ENCODE peak calls at places on chromosomes 2 and 18, in five cellular contexts. M is lower lobe of right lung, W is esophagus squamous epithelium, L is epithelial cell of esophagus, F is neural crest cell. I is an unnamed sample.

GRCh38 chr2:225889452-225889851 is 489.9 kb downstream of the NYAP2 start:
- DNase-seq in M (no peak), W (no peak), L (peak), F (peak), I (no peak)

GRCh38 chr18:45688834-45689233 is 35.1 kb upstream of the SLC14A1 start:
- DNase-seq in M (no peak), W (no peak), L (no peak), F (no peak), I (no peak)

GRCh38 chr2:106886916-106887758 is 1.2 kb upstream of the ST6GAL2 start:
- DNase-seq in M (peak), W (no peak), L (peak), F (peak), I (peak)

GRCh38 chr2:239114119-239114581 is 266.3 kb downstream of the TWIST2 start:
- DNase-seq in M (no peak), W (no peak), L (peak), F (no peak), I (no peak)

GRCh38 chr2:156586621-156587020 is 150.4 kb downstream of the GPD2 start:
- DNase-seq in M (no peak), W (no peak), L (no peak), F (no peak), I (no peak)

GRCh38 chr2:164114937-164115336 is 379.1 kb upstream of the FIGN start:
- DNase-seq in M (no peak), W (no peak), L (peak), F (no peak), I (no peak)

GRCh38 chr2:223076573-223076972 is 24.6 kb downstream of the KCNE4 start:
- DNase-seq in M (no peak), W (no peak), L (peak), F (no peak), I (no peak)

GRCh38 chr18:32714571-32715148 is 58.2 kb downstream of the KLHL14 start:
- DNase-seq in M (no peak), W (no peak), L (peak), F (peak), I (no peak)

GRCh38 chr18:35780937-35781336 is 191.5 kb upstream of the RMP24 start:
- DNase-seq in M (no peak), W (no peak), L (no peak), F (no peak), I (no peak)

GRCh38 chr2:68767996-68768395 is 33.4 kb downstream of the ARHGAP25 start:
- DNase-seq in M (no peak), W (no peak), L (no peak), F (no peak), I (no peak)

GRCh38 chr18:44048846-44049245 is 631.8 kb upstream of the SETBP1 start:
- DNase-seq in M (no peak), W (no peak), L (no peak), F (no peak), I (no peak)

GRCh38 chr2:144402282-144402681 is 117.6 kb downstream of the ZEB2 start:
- DNase-seq in M (peak), W (no peak), L (no peak), F (no peak), I (no peak)

GRCh38 chr18:63339920-63340484 is 20.4 kb upstream of the BCL2 start:
- DNase-seq in M (no peak), W (no peak), L (peak), F (peak), I (no peak)

GRCh38 chr2:64914247-64914646 is 75.0 kb upstream of the SLC1A4 start:
- DNase-seq in M (no peak), W (no peak), L (no peak), F (no peak), I (no peak)

GRCh38 chr2:64915510-64915900 is 73.7 kb upstream of the SLC1A4 start:
- DNase-seq in M (no peak), W (no peak), L (no peak), F (no peak), I (no peak)

GRCh38 chr2:64910972-64911433 is 78.2 kb upstream of the SLC1A4 start:
- DNase-seq in M (no peak), W (no peak), L (no peak), F (no peak), I (no peak)

GRCh38 chr2:64914735-64915509 is 74.3 kb upstream of the SLC1A4 start:
- DNase-seq in M (no peak), W (no peak), L (no peak), F (no peak), I (no peak)

DNA sequence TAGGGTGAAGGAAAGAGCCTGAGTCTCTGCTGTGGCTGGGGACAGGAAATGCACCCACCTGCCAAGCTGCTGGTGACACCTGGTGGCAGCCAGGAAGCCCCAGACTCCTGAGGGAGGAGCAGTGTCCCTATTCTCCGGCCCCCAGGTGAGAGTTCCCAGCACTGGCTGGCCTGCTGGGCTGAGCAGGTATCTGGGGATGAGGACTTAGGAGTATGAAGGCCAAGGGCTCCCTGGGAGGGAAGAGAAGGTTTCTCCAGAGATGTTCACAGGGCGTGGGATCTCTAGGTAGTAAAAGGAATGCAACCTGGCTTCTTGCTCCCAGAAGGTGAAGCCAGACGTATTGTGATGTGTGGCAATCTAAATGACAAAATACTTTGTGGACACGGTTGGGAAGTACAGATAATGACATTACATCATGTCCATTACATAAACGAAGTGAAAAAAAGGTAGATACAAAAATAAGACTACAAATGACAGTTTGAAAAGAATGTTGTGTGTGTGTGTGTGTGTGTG is 75.8 kb upstream of the SLC1A4 start:
- DNase-seq in M (no peak), W (no peak), L (peak), F (no peak), I (no peak)
- TF ChIP-seq CTCF in M (no peak), W (peak), L (peak), F (peak), I (no peak)

GRCh38 chr2:60861736-60862135 is 19.6 kb upstream of the REL start:
- DNase-seq in M (no peak), W (no peak), L (peak), F (no peak), I (no peak)
- TF ChIP-seq CTCF in M (no peak), W (no peak), L (no peak), F (no peak), I (no peak)

DNA sequence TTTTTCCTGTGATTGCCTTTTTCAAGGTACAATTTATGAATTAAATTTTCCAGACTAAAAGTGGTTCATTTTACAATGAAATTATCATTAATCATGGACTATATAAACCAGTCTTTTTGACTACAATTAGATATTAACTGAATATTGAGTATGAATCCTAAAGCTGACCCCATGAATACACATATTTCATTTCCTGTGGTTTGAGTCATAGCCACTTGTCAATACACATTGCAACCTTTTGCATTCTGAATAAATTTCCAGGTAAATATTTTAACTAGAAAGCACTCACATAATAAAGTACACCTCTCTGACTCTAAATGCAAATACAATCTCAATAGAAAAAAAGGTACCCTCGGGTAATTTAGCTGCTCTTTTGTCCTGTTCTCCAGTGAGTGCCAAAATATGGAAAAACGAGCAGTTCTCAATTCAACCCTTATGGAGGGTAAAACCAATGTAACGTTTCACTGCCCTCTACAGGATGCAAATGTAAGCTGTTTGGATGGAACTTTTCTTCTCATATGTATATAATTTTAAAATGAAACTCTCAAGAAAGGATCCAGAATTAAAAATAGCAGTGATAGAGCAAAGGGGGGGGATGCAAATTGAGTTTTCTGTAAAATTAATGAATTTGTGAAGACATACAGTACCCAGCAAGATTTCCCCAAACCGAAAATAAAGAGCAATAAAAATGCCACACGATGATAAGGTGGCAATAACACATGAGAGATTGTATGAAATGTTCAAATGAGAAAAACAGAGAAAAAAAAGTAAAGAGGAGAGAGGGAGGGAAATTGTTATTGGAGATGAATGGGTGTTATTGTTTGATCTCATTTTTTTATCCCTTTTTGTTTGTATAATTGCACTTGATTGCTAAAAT is 1795.7 kb upstream of the PIK3C3 start:
- DNase-seq in M (no peak), W (no peak), L (peak), F (no peak), I (no peak)
- TF ChIP-seq CTCF in M (peak), W (peak), L (peak), F (peak), I (peak)

DNA sequence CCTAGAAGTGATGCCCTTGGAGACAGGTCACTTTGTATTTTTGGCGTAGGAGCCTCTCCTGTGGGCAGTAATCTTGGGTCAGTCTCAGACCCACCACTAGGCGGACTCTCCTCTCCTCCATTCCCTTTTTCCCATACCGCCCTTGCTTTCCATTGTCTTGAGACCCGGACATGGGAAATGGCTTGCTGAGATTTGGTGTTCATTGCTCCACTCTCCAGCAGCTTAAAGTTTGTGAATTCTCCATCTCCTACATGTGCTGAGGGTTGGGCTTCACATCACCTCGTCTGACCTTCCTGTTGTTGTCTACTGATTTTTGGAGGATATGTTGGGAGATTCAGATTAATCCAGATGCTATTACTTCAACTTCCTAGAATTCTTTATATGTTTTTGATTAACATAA is 159.2 kb upstream of the RAB12 start:
- DNase-seq in M (no peak), W (no peak), L (no peak), F (no peak), I (no peak)
- TF ChIP-seq CTCF in M (peak), W (peak), L (peak), F (peak), I (peak)

GRCh38 chr2:209416913-209417312 is 6.9 kb upstream of the MAP2 start:
- DNase-seq in M (no peak), W (no peak), L (no peak), F (no peak), I (no peak)

GRCh38 chr2:209411718-209412117 is 12.1 kb upstream of the MAP2 start:
- DNase-seq in M (no peak), W (no peak), L (peak), F (no peak), I (no peak)

GRCh38 chr2:209413615-209414014 is 10.2 kb upstream of the MAP2 start:
- DNase-seq in M (no peak), W (no peak), L (no peak), F (no peak), I (no peak)

GRCh38 chr2:209411296-209411695 is 12.6 kb upstream of the MAP2 start:
- DNase-seq in M (no peak), W (no peak), L (peak), F (no peak), I (no peak)
- TF ChIP-seq CTCF in M (no peak), W (no peak), L (no peak), F (no peak), I (no peak)

GRCh38 chr2:16774980-16775963 is 109.6 kb upstream of the CYRIA start:
- DNase-seq in M (no peak), W (no peak), L (peak), F (no peak), I (no peak)
- TF ChIP-seq CTCF in M (no peak), W (no peak), L (peak), F (peak), I (no peak)

GRCh38 chr2:50772607-50773006 is 259.3 kb downstream of the NRXN1 start:
- DNase-seq in M (no peak), W (no peak), L (no peak), F (no peak), I (no peak)
- TF ChIP-seq CTCF in M (no peak), W (no peak), L (no peak), F (no peak), I (no peak)

DNA sequence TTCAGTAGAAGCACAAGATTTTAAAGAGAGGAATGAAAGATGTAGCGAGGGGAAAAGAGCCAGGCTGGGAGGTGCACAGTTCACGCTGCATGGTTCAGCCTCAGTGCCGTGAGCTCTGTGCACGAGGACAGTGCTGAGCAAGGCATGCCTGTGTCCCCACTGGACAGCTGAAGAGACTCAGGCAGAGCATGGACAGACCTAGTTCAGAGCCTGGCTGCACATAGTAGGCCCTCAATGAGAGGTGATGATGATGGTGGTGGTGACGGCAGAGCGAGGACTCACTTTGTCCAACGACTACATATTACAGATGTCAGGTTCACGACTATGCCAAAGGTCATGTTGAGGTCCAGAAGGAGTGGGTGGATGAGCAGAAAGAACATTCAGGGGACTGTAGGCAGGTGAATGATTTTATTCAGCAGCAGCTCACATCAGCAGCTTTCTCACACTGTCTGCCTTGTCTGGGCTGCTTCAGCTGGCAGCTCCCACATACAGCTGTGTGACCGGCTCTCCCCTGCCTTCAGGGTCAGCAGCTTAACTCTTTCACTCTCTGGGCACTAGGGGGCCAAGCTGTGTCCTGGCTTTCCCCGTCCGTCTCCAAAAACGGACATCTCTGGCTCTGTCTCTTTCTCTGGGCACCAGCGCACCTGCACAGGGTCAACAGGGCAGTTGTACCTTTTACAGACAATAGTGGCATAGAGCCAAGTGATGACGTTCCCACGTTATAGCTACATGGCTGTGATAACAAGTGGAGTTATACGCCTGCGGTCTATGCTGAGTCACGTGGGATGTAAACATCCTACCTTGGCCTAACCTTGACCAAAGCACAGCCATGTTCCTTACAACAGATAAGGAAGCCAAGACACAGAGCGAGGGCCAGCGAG is 128.8 kb upstream of the MSH6 start:
- DNase-seq in M (no peak), W (no peak), L (peak), F (peak), I (no peak)
- TF ChIP-seq CTCF in M (no peak), W (no peak), L (peak), F (peak), I (no peak)

GRCh38 chr2:42337846-42338566 is 23.0 kb downstream of the COX7A2L start:
- DNase-seq in M (no peak), W (no peak), L (no peak), F (no peak), I (no peak)
- TF ChIP-seq CTCF in M (no peak), W (no peak), L (no peak), F (no peak), I (no peak)

GRCh38 chr18:12886498-12887126 is 2.6 kb upstream of the PTPN2 start:
- DNase-seq in M (no peak), W (no peak), L (peak), F (no peak), I (no peak)
- TF ChIP-seq CTCF in M (peak), W (peak), L (peak), F (peak), I (no peak)

I was measured in mesothelial cell of epicardium.